ENCODE peak calls at places on chromosomes 4 and X, in nine cellular contexts. H is body of pancreas, P is tibial artery, X is HCT116, E is heart right ventricle, Z is left lung, Y is neuronal stem cell, J is lung, L is suprapubic skin. C is an unnamed sample.

GRCh38 chr4:94345984-94346383 is 3.3 kb upstream of the HPGDS start:
- DNase-seq in J (no peak), L (no peak), X (no peak), Z (no peak), Y (no peak), E (no peak), P (no peak), H (no peak), C (no peak)

GRCh38 chrX:40201486-40201885 is 103.7 kb upstream of the BCOR start:
- DNase-seq in J (no peak), H (no peak), Y (no peak), L (no peak), X (no peak), Z (no peak), E (no peak), P (no peak), C (no peak)

GRCh38 chr4:94208268-94208667 is 603 bp downstream of the SMARCAD1 start:
- DNase-seq in J (no peak), E (no peak), P (no peak), Z (no peak), L (no peak), Y (no peak), H (no peak), X (no peak), C (no peak)

GRCh38 chrX:155632424-155633100 is 19.8 kb upstream of the TMLHE start:
- DNase-seq in L (no peak), H (no peak), J (no peak), E (no peak), Z (no peak), X (no peak), P (no peak), Y (no peak), C (no peak)

GRCh38 chr4:139809207-139810157 is 143.9 kb downstream of the MGST2 start:
- DNase-seq in E (no peak), J (no peak), Z (no peak), X (no peak), Y (no peak), P (no peak), L (no peak), H (no peak), C (no peak)

GRCh38 chr4:102328045-102328444 is 17.2 kb downstream of the SLC39A8 start:
- DNase-seq in J (no peak), E (no peak), X (no peak), Y (no peak), P (no peak), H (no peak), Z (no peak), L (no peak), C (no peak)

GRCh38 chr4:135927651-135928050 is 1604.6 kb downstream of the PCDH18 start:
- DNase-seq in J (no peak), P (no peak), Y (no peak), L (no peak), Z (no peak), H (no peak), X (no peak), E (no peak), C (no peak)

GRCh38 chr4:104486702-104487101 is 8.0 kb downstream of the CXXC4 start:
- DNase-seq in Y (no peak), X (no peak), J (no peak), Z (no peak), P (no peak), L (no peak), H (no peak), E (no peak), C (no peak)

DNA sequence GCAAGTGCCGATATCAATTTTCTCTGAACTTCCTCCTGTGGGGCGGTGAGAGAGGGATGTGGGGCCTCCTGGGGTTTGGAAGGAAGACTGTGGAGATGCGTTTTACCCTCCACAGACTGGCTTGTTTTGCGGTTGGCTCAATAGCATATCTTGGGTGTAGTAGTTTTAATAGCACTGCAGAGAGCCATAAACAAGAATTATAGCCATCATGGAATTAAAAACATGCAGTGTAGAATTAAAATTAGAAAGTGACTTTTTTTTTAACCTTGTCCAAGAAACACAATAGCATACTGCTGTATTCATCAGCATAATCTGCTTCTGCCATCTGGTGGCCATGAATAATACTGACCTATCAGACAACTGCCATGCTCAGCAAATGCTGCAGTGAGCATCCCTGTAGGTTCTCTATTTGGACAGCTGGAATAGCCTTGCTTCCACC is 47.3 kb upstream of the SCML1 start:
- DNase-seq in L (no peak), Y (peak; percentile 40), E (no peak), P (peak; percentile 63), H (peak; percentile 60), X (peak; percentile 16), J (peak; percentile 46), Z (no peak), C (peak; percentile 5)
- H3K27ac ChIP-seq in L (no peak overlapping the region), Y (no peak overlapping the region), E (no peak overlapping the region), P (no peak overlapping the region), H (no peak overlapping the region), X (no peak overlapping the region), J (no peak overlapping the region), Z (no peak overlapping the region), C (no peak overlapping the region)

GRCh38 chr4:150358691-150359090 is 223.3 kb upstream of the MAB21L2 start:
- DNase-seq in H (no peak), Z (no peak), L (no peak), P (no peak), Y (no peak), E (no peak), J (no peak), X (no peak), C (no peak)
- H3K36me3 ChIP-seq in H (no peaks in the 10 kb centered on the region), Z (no peaks in the 10 kb centered on the region), L (no peaks in the 10 kb centered on the region), P (no peaks in the 10 kb centered on the region), Y (no peaks in the 10 kb centered on the region), E (no peaks in the 10 kb centered on the region), J (peaks cover 2% of the 10 kb centered on the region), X (no peaks in the 10 kb centered on the region), C (no peaks in the 10 kb centered on the region)

GRCh38 chr4:25080571-25080970 is 49.8 kb upstream of the LGI2 start:
- DNase-seq in X (no peak), Z (no peak), H (no peak), J (no peak), Y (no peak), E (no peak), L (no peak), P (no peak), C (no peak)

GRCh38 chr4:25076625-25077413 is 46.1 kb upstream of the LGI2 start:
- DNase-seq in H (no peak), J (no peak), P (no peak), X (no peak), L (no peak), E (no peak), Z (no peak), Y (no peak), C (no peak)

GRCh38 chr4:25078523-25078922 is 47.8 kb upstream of the LGI2 start:
- DNase-seq in L (no peak), X (no peak), P (no peak), H (no peak), Y (no peak), J (no peak), E (no peak), Z (no peak), C (no peak)

GRCh38 chr4:25075129-25075528 is 44.4 kb upstream of the LGI2 start:
- DNase-seq in X (no peak), H (no peak), Y (no peak), J (no peak), P (no peak), L (no peak), E (no peak), Z (no peak), C (no peak)

DNA sequence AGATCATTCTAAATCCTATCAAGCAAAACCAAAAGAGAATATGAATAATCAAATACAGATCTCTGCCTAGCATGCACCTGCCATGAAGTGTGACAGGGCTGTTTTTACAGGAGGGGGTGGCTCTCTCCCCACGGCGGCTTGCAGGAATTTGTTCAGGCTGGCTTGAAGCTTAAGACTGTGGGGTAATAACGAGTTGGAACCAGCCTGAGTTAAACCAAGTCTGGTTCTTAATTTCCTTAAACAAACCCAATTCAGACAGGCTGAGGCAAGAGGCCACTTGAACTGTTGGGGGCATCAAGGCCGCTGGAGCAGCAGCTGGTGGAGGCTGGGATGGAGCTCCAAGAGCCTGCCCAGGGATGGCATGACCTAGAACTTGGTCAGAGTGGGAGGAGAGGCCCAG is 45.1 kb upstream of the LGI2 start:
- DNase-seq in L (no peak), J (no peak), X (no peak), P (no peak), Y (no peak), H (no peak), Z (no peak), E (no peak), C (no peak)
- H3K27ac ChIP-seq in L (no peak overlapping the region), J (no peak overlapping the region), X (no peak overlapping the region), P (no peak overlapping the region), Y (no peak overlapping the region), H (peak overlapping the region; percentile 68), Z (no peak overlapping the region), E (no peak overlapping the region), C (no peak overlapping the region)

GRCh38 chr4:184628103-184628502 is 21.1 kb downstream of the CASP3 start:
- DNase-seq in Y (no peak), X (no peak), H (no peak), L (no peak), J (no peak), P (no peak), Z (no peak), E (no peak), C (no peak)

GRCh38 chr4:184635381-184635780 is 13.9 kb downstream of the CASP3 start:
- DNase-seq in L (no peak), E (no peak), J (no peak), P (no peak), Y (no peak), X (no peak), Z (no peak), H (no peak), C (no peak)

GRCh38 chr4:184636144-184636543 is 13.1 kb downstream of the CASP3 start:
- DNase-seq in E (no peak), Z (no peak), X (no peak), H (no peak), J (no peak), L (no peak), P (no peak), Y (no peak), C (no peak)

GRCh38 chr4:184636897-184637296 is 12.3 kb downstream of the CASP3 start:
- DNase-seq in Z (no peak), J (no peak), L (no peak), E (no peak), Y (no peak), H (no peak), P (no peak), X (no peak), C (no peak)

DNA sequence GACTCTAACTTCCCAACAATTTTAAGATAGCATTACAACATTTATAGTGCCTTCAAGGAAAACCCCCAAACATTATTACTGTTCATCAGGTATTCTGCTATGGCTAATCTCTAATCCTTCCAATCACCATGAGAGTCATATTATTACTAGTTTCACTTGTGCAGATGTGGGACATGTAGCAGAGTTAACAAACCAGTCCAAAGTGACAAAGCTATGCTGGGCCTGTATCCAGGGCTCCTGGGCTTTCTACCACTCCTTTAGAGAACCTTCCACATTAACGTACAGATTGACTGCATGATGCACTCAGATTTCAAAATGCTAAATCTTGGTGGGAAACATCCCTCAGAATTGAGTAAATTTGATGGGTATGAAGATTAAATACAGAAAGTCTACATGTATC is 16.4 kb downstream of the CASP3 start:
- DNase-seq in Z (no peak), P (no peak), J (no peak), E (no peak), H (no peak), Y (no peak), X (no peak), L (no peak), C (no peak)
- H3K36me3 ChIP-seq in Z (no peaks in the 10 kb centered on the region), P (peaks cover 80% of the 10 kb centered on the region), J (peaks cover 26% of the 10 kb centered on the region), E (peaks cover 59% of the 10 kb centered on the region), H (peaks cover 13% of the 10 kb centered on the region), Y (peaks cover 18% of the 10 kb centered on the region), X (no peaks in the 10 kb centered on the region), L (peaks cover 84% of the 10 kb centered on the region), C (peaks cover 70% of the 10 kb centered on the region)

C was measured in SK-N-MC.